ENCODE peak calls at places on chromosomes 5 and 9, in nine cellular contexts. W is NCI-H774, E is lung microvascular endothelial cell, T is left cardiac atrium, Y is GM18507, R is NCI-H1092, F is astrocyte, M is heart left ventricle, B is foreskin melanocyte. U is an unnamed sample.

GRCh38 chr9:129284607-129285291 is 106.7 kb upstream of the IER5L start:
- DNase-seq in F (no peak), E (no peak), R (no peak), W (peak), T (no peak), B (no peak), Y (no peak), M (no peak), U (no peak)

GRCh38 chr5:111392181-111392580 is 120.2 kb downstream of the STARD4 start:
- DNase-seq in Y (no peak), T (no peak), M (no peak), F (no peak), R (no peak), B (no peak), W (no peak), E (no peak), U (no peak)

GRCh38 chr9:136079916-136080246 is 15.2 kb downstream of the NACC2 start:
- DNase-seq in E (no peak), R (no peak), Y (no peak), B (no peak), M (no peak), T (peak), F (no peak), W (no peak), U (peak)

GRCh38 chr9:80156725-80157124 is 585.0 kb downstream of the TLE4 start:
- DNase-seq in B (no peak), M (no peak), Y (no peak), E (no peak), R (no peak), W (no peak), T (no peak), F (peak), U (no peak)

GRCh38 chr5:111892949-111893348 is 136.0 kb upstream of the NREP start:
- DNase-seq in R (no peak), E (peak), B (no peak), W (no peak), Y (no peak), T (no peak), M (no peak), F (no peak), U (no peak)

GRCh38 chr9:19030899-19031298 is 2.1 kb downstream of the SAXO1 start:
- DNase-seq in B (no peak), Y (no peak), T (no peak), W (no peak), R (no peak), M (no peak), F (no peak), E (no peak), U (no peak)

GRCh38 chr5:141479776-141480175 is 4.0 kb downstream of the PCDHGC3 start:
- DNase-seq in R (no peak), W (no peak), F (no peak), B (no peak), T (no peak), M (no peak), E (no peak), Y (no peak), U (no peak)

GRCh38 chr9:37335238-37335637 is 87.3 kb upstream of the GRHPR start:
- DNase-seq in B (no peak), T (no peak), Y (no peak), E (no peak), R (no peak), M (no peak), W (no peak), F (no peak), U (no peak)

GRCh38 chr9:79193506-79194223 is 378.1 kb upstream of the TLE4 start:
- DNase-seq in M (no peak), W (no peak), R (no peak), B (no peak), Y (no peak), T (no peak), F (no peak), E (no peak), U (no peak)

GRCh38 chr5:76337949-76338589 is 65.0 kb upstream of the IQGAP2 start:
- DNase-seq in B (peak), R (no peak), F (peak), M (no peak), E (peak), T (no peak), Y (peak), W (no peak), U (peak)

GRCh38 chr5:85337400-85337799 is 952.7 kb upstream of the EDIL3 start:
- DNase-seq in B (no peak), W (no peak), F (no peak), T (no peak), E (no peak), Y (no peak), M (no peak), R (no peak), U (no peak)

GRCh38 chr5:133332732-133333024 is 279.7 kb downstream of the FSTL4 start:
- DNase-seq in R (no peak), M (no peak), Y (no peak), E (no peak), F (no peak), B (no peak), T (no peak), W (no peak), U (no peak)

GRCh38 chr9:128607642-128608350 is 48.9 kb downstream of the DYNC2I2 start:
- DNase-seq in F (peak), T (peak), M (peak), R (peak), W (no peak), B (no peak), E (no peak), Y (no peak), U (no peak)

GRCh38 chr5:107474724-107475489 is 195.8 kb downstream of the EFNA5 start:
- DNase-seq in B (no peak), T (no peak), W (no peak), E (peak), Y (no peak), F (no peak), R (no peak), M (no peak), U (no peak)

GRCh38 chr5:135254183-135254582 is 144.8 kb downstream of the MACROH2A1 start:
- DNase-seq in W (no peak), R (no peak), F (no peak), T (no peak), M (no peak), E (no peak), Y (no peak), B (no peak), U (no peak)

GRCh38 chr9:15430920-15431844 is 8.5 kb downstream of the SNAPC3 start:
- DNase-seq in F (no peak), R (no peak), W (no peak), E (peak), T (no peak), Y (no peak), M (no peak), B (no peak), U (no peak)

GRCh38 chr5:179802950-179803562 is 3.6 kb downstream of the MGAT4B start:
- DNase-seq in E (no peak), F (no peak), B (no peak), R (peak), Y (no peak), T (no peak), M (peak), W (no peak), U (no peak)

GRCh38 chr5:126402591-126402990 is 20.6 kb upstream of the GRAMD2B start:
- DNase-seq in Y (no peak), W (no peak), T (no peak), E (no peak), F (no peak), M (no peak), R (no peak), B (no peak), U (no peak)

GRCh38 chr9:137407590-137408300 is 15.2 kb downstream of the EXD3 start:
- DNase-seq in Y (no peak), E (no peak), M (peak), B (no peak), R (no peak), T (no peak), F (no peak), W (no peak), U (no peak)

GRCh38 chr9:92345582-92345981 is 19.8 kb downstream of the CENPP start:
- DNase-seq in T (no peak), W (no peak), R (no peak), M (no peak), E (no peak), F (no peak), Y (no peak), B (no peak), U (no peak)

GRCh38 chr5:16574789-16575785 is 41.7 kb downstream of the RETREG1 start:
- DNase-seq in M (peak), B (peak), R (no peak), F (peak), Y (no peak), T (peak), E (peak), W (no peak), U (no peak)

GRCh38 chr5:142902188-142902965 is 132.2 kb downstream of the ARHGAP26 start:
- DNase-seq in W (no peak), M (no peak), F (no peak), R (no peak), T (no peak), E (peak), B (no peak), Y (no peak), U (no peak)

GRCh38 chr9:18720691-18721090 is 246.7 kb downstream of the ADAMTSL1 start:
- DNase-seq in F (peak), R (no peak), Y (no peak), T (no peak), E (no peak), W (no peak), B (no peak), M (no peak), U (no peak)

GRCh38 chr5:138706655-138707480 is 46.4 kb upstream of the CTNNA1 start:
- DNase-seq in E (peak), F (peak), Y (no peak), W (no peak), B (no peak), R (no peak), T (peak), M (peak), U (no peak)

GRCh38 chr5:172502410-172502809 is 48.1 kb upstream of the SH3PXD2B start:
- DNase-seq in R (no peak), F (no peak), M (no peak), E (no peak), B (no peak), Y (no peak), T (no peak), W (no peak), U (no peak)

GRCh38 chr5:147805030-147805454 is 22.5 kb upstream of the JAKMIP2 start:
- DNase-seq in M (no peak), E (no peak), B (no peak), W (no peak), Y (no peak), F (no peak), R (no peak), T (no peak), U (peak)

GRCh38 chr5:11547140-11547539 is 357.1 kb downstream of the CTNND2 start:
- DNase-seq in W (no peak), Y (no peak), R (no peak), E (no peak), T (no peak), F (no peak), B (no peak), M (no peak), U (no peak)

GRCh38 chr5:67160985-67161384 is 35.6 kb downstream of the CD180 start:
- DNase-seq in T (no peak), F (peak), E (peak), M (no peak), W (no peak), Y (no peak), R (no peak), B (no peak), U (no peak)

GRCh38 chr5:61450880-61451279 is 118.8 kb downstream of the ZSWIM6 start:
- DNase-seq in B (peak), R (peak), E (peak), Y (no peak), T (no peak), W (peak), F (peak), M (no peak), U (no peak)

GRCh38 chr9:109950710-109951443 is 170.9 kb downstream of the PALM2AKAP2 start:
- DNase-seq in B (no peak), Y (no peak), M (no peak), E (no peak), T (no peak), R (no peak), F (no peak), W (no peak), U (no peak)

GRCh38 chr9:32456564-32456963 is 69.4 kb downstream of the RIGI start:
- DNase-seq in R (no peak), E (no peak), W (no peak), B (peak), T (no peak), M (no peak), F (peak), Y (no peak), U (no peak)

GRCh38 chr9:86175223-86175622 is 75.9 kb upstream of the GOLM1 start:
- DNase-seq in E (no peak), M (no peak), Y (no peak), F (no peak), B (no peak), W (peak), R (peak), T (no peak), U (no peak)

GRCh38 chr5:149707097-149707496 is 23.0 kb upstream of the PPARGC1B start:
- DNase-seq in B (no peak), E (no peak), M (no peak), R (no peak), W (no peak), T (no peak), F (no peak), Y (no peak), U (no peak)

GRCh38 chr5:39742916-39743315 is 318.1 kb upstream of the DAB2 start:
- DNase-seq in B (no peak), M (no peak), E (no peak), Y (no peak), W (no peak), R (no peak), F (no peak), T (no peak), U (no peak)

GRCh38 chr5:61202213-61202612 is 39.9 kb upstream of the SMIM15 start:
- DNase-seq in E (no peak), W (no peak), T (no peak), M (no peak), Y (no peak), R (no peak), F (peak), B (no peak), U (no peak)

U was measured in naive thymus-derived CD8-positive, alpha-beta T cell.